ENCODE peak calls at places on chromosomes 7 and 10, in seven cellular contexts. G is kidney, I is omental fat pad, B is HepG2, J is heart left ventricle, R is colonic mucosa, F is spleen. M is an unnamed sample.

GRCh38 chr10:55398463-55398862 is 597.4 kb upstream of the PCDH15 start:
- DNase-seq in B (no peak), I (no peak), J (no peak), G (no peak), R (no peak), F (no peak), M (no peak)

GRCh38 chr10:129707406-129708388 is 240.7 kb downstream of the MGMT start:
- DNase-seq in B (no peak), R (no peak), I (no peak), J (no peak), F (peak; percentile 50), G (no peak), M (no peak)

GRCh38 chr7:2980406-2981102 is 63.1 kb downstream of the CARD11 start:
- DNase-seq in R (no peak), F (peak; percentile 84), B (no peak), I (no peak), G (peak; percentile 61), J (no peak), M (no peak)

GRCh38 chr7:139916717-139917395 is 87.8 kb downstream of the TBXAS1 start:
- DNase-seq in F (no peak), J (no peak), G (no peak), I (no peak), R (no peak), B (no peak), M (no peak)

GRCh38 chr10:13632879-13633437 is 46.2 kb downstream of the PRPF18 start:
- DNase-seq in J (no peak), R (no peak), G (no peak), I (no peak), F (no peak), B (no peak), M (no peak)

GRCh38 chr7:30930621-30931020 is 19.0 kb downstream of the AQP1 start:
- DNase-seq in J (no peak), I (no peak), G (peak; percentile 34), R (no peak), F (no peak), B (no peak), M (peak; percentile 36)

GRCh38 chr7:42502022-42502421 is 265.0 kb upstream of the GLI3 start:
- DNase-seq in I (no peak), R (no peak), J (no peak), B (no peak), G (no peak), F (no peak), M (no peak)

GRCh38 chr10:124307531-124308350 is 111.0 kb downstream of the OAT start:
- DNase-seq in J (no peak), G (no peak), R (no peak), B (no peak), I (peak; percentile 8), F (no peak), M (no peak)

GRCh38 chr7:90726623-90727022 is 130.5 kb downstream of the CDK14 start:
- DNase-seq in J (no peak), R (no peak), G (no peak), I (no peak), B (no peak), F (no peak), M (no peak)

GRCh38 chr10:130072247-130072646 is 38.4 kb downstream of the C10orf143 start:
- DNase-seq in J (no peak), F (no peak), G (no peak), B (no peak), R (no peak), I (no peak), M (no peak)

GRCh38 chr10:97640868-97641811 is 669 bp downstream of the PI4K2A start:
- DNase-seq in J (peak; percentile 67), F (peak; percentile 85), G (peak; percentile 80), R (peak; percentile 31), B (no peak), I (no peak), M (no peak)

GRCh38 chr10:59397971-59398370 is 35.6 kb upstream of the FAM13C start:
- DNase-seq in J (no peak), B (no peak), F (no peak), R (no peak), I (no peak), G (no peak), M (no peak)

GRCh38 chr7:50651227-50651989 is 86.2 kb upstream of the DDC start:
- DNase-seq in R (no peak), B (no peak), I (no peak), G (no peak), J (no peak), F (no peak), M (no peak)

GRCh38 chr7:137001478-137001877 is 133.0 kb downstream of the CHRM2 start:
- DNase-seq in G (no peak), J (no peak), B (no peak), F (no peak), R (no peak), I (no peak), M (no peak)

GRCh38 chr7:110065112-110065511 is 1025.8 kb upstream of the LRRN3 start:
- DNase-seq in F (no peak), J (no peak), G (no peak), I (no peak), B (no peak), R (no peak), M (no peak)

GRCh38 chr10:62732841-62733653 is 71.5 kb upstream of the ADO start:
- DNase-seq in J (no peak), B (no peak), G (no peak), F (peak; percentile 75), I (no peak), R (no peak), M (no peak)

GRCh38 chr7:75762350-75762917 is 9.6 kb downstream of the CCL26 start:
- DNase-seq in I (no peak), F (no peak), G (no peak), R (no peak), B (peak; percentile 59), J (no peak), M (no peak)

GRCh38 chr10:116715396-116715795 is 27.0 kb downstream of the HSPA12A start:
- DNase-seq in F (no peak), R (no peak), I (no peak), J (no peak), B (no peak), G (no peak), M (no peak)

GRCh38 chr10:14302035-14302434 is 28.7 kb downstream of the FRMD4A start:
- DNase-seq in R (no peak), I (no peak), B (no peak), J (no peak), F (no peak), G (no peak), M (no peak)

GRCh38 chr10:86203162-86203905 is 163.3 kb downstream of the GRID1 start:
- DNase-seq in G (no peak), B (peak; percentile 7), R (no peak), J (no peak), I (no peak), F (peak; percentile 63), M (peak; percentile 46)

GRCh38 chr10:22634093-22634492 is 80.3 kb downstream of the PIP4K2A start:
- DNase-seq in G (no peak), R (no peak), J (no peak), B (no peak), I (no peak), F (no peak), M (no peak)

GRCh38 chr7:146112755-146113154 is 3.8 kb upstream of the CNTNAP2 start:
- DNase-seq in I (no peak), G (no peak), B (no peak), F (no peak), J (no peak), R (no peak), M (no peak)

GRCh38 chr10:28891058-28891713 is 213.9 kb downstream of the BAMBI start:
- DNase-seq in J (no peak), I (no peak), R (no peak), G (no peak), B (no peak), F (no peak), M (no peak)

GRCh38 chr7:2164646-2165045 is 68.1 kb downstream of the MAD1L1 start:
- DNase-seq in I (no peak), F (no peak), G (no peak), B (no peak), J (peak; percentile 4), R (no peak), M (no peak)

GRCh38 chr7:142153400-142153799 is 41.9 kb downstream of the MGAM2 start:
- DNase-seq in B (peak; percentile 21), J (no peak), I (no peak), G (no peak), F (no peak), R (no peak), M (no peak)
- TF ChIP-seq CTCF in B (peak; percentile 47), J (no peak), I (no peak), G (peak; percentile 15), F (no peak), R (no peak), M (no peak)

DNA sequence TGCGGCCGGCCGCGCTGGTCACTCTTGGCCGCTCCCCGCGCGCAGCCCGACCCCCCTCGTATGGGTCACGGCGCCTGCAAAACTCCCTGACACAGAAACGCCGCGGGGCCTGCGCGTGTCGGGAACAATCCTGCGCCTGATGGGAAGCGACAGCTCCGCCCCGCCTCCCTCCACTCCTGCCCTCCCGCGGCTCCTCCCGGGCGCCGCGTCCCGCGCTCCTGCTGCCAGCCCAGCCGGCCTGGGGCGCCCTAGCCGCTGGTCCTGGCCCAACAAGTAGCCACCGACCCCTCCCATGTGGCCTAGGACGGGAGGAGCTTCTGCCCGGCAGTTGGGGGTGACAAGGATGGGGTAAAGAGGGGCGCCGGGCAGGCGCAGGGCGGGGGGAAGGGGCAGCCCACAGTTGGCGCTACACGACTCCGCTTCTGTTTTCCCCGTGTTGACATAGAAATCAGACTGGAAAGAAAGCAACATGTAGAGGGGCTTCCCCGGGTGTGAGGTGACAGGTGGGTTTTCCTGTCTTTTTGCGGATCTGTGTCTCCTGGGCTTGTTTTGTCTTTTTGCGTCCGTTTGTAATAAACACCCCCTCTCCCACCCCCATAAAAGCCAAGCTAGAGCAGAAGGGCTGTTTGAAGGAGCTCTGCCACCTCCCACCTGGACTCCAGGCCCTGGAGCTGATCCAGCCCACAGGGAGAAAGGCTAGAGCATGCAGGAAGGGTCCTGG is 35.1 kb upstream of the PAX2 start:
- DNase-seq in R (no peak), J (no peak), I (no peak), F (peak; percentile 49), B (no peak), G (peak; percentile 90), M (no peak)
- TF ChIP-seq CTCF in R (no peak), J (no peak), I (no peak), F (no peak), B (no peak), G (no peak), M (no peak)

GRCh38 chr10:32646535-32646934 is 200.6 kb downstream of the CCDC7 start:
- DNase-seq in F (no peak), G (no peak), J (no peak), B (no peak), R (no peak), I (no peak), M (no peak)

DNA sequence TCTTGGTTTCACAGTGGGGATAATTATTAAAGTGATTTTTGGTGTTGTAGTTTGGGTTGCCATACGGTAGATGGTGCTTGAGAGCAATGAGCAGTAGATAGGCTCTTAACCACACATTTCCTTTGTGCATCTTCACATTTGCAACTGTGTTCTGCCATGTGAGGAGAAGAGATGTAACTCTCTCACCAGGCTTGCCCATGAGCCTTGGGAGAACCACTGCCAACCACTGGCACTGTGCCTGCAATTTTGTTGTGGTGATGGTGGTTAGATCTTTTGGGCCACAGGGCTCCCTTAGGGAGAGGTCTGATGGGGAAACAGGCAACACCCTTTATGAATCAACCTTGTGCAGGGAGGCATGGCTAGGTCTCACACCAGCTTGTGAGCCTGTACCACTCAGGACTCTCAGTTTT is 204.3 kb downstream of the CCDC7 start:
- DNase-seq in R (no peak), F (no peak), B (no peak), I (no peak), J (no peak), G (no peak), M (no peak)
- TF ChIP-seq CTCF in R (no peak), F (no peak), B (peak; percentile 25), I (no peak), J (no peak), G (no peak), M (no peak)

GRCh38 chr10:5293691-5294550 is 70.8 kb upstream of the UCN3 start:
- DNase-seq in G (no peak), F (peak; percentile 87), B (peak; percentile 68), J (peak; percentile 84), I (peak; percentile 47), R (peak; percentile 87), M (peak; percentile 50)
- TF ChIP-seq CTCF in G (peak; percentile 54), F (no peak), B (peak; percentile 89), J (peak; percentile 28), I (no peak), R (peak; percentile 55), M (no peak)

M was measured in mesothelial cell of epicardium.